ENCODE peak calls at places on chromosomes 11 and 22, in six cellular contexts. M, D, P, I, X and F are unnamed samples.

GRCh38 chr11:24298126-24298525 is 198.7 kb upstream of the LUZP2 start:
- DNase-seq in I (no peak), P (no peak), X (no peak), D (no peak), M (no peak), F (no peak)

GRCh38 chr11:120835601-120836228 is 188.2 kb upstream of the TBCEL start:
- DNase-seq in M (no peak), I (no peak), X (no peak), P (peak), D (no peak), F (no peak)

GRCh38 chr11:83401506-83402225 is 115.5 kb upstream of the CCDC90B start:
- DNase-seq in X (no peak), P (no peak), M (no peak), I (no peak), D (no peak), F (no peak)

GRCh38 chr22:30221121-30221992 is 25.2 kb downstream of the LIF start:
- DNase-seq in P (peak), X (no peak), I (no peak), D (no peak), M (no peak), F (no peak)

GRCh38 chr22:27876684-27877083 is 42.4 kb downstream of the PITPNB start:
- DNase-seq in P (no peak), I (no peak), X (no peak), D (no peak), M (peak), F (no peak)

GRCh38 chr11:69114811-69115523 is 40.8 kb upstream of the SMIM38 start:
- DNase-seq in I (no peak), D (no peak), X (no peak), M (no peak), P (no peak), F (no peak)

GRCh38 chr11:64074239-64074638 is 38.5 kb downstream of the FLRT1 start:
- DNase-seq in I (no peak), D (no peak), X (no peak), P (no peak), M (peak), F (no peak)

GRCh38 chr11:97224396-97224795 is 834.6 kb downstream of the JRKL start:
- DNase-seq in X (no peak), I (no peak), P (no peak), M (no peak), D (no peak), F (no peak)

GRCh38 chr11:105109855-105110750 is 29.5 kb downstream of the CARD18 start:
- DNase-seq in X (no peak), M (peak), I (no peak), D (no peak), P (no peak), F (peak)

GRCh38 chr22:46942816-46943783 is 180.7 kb downstream of the TBC1D22A start:
- DNase-seq in D (peak), M (no peak), P (no peak), I (no peak), X (peak), F (no peak)

GRCh38 chr11:75667831-75668507 is 869 bp downstream of the MAP6 start:
- DNase-seq in M (peak), I (no peak), X (no peak), P (peak), D (peak), F (peak)

GRCh38 chr22:32764330-32765116 is 37.0 kb upstream of the TIMP3 start:
- DNase-seq in X (peak), D (peak), M (peak), I (peak), P (no peak), F (peak)

GRCh38 chr22:44758354-44758969 is 6.1 kb downstream of the ARHGAP8 start:
- DNase-seq in I (peak), P (no peak), D (no peak), X (no peak), M (peak), F (peak)

GRCh38 chr11:1342946-1343345 is 33.5 kb upstream of the TOLLIP start:
- DNase-seq in P (no peak), D (peak), M (no peak), I (no peak), X (peak), F (no peak)

GRCh38 chr11:74777038-74777437 is 28.4 kb downstream of the RNF169 start:
- DNase-seq in X (no peak), D (no peak), I (no peak), M (no peak), P (no peak), F (no peak)

GRCh38 chr11:92383430-92383829 is 158.8 kb downstream of the FAT3 start:
- DNase-seq in M (peak), I (peak), P (no peak), X (no peak), D (no peak), F (peak)

GRCh38 chr11:11985016-11985715 is 23.3 kb downstream of the DKK3 start:
- DNase-seq in P (no peak), D (no peak), X (peak), I (peak), M (peak), F (peak)

GRCh38 chr11:94968334-94968958 is 4.9 kb downstream of the CWC15 start:
- DNase-seq in I (peak), P (no peak), X (no peak), M (peak), D (no peak), F (peak)

GRCh38 chr11:114019046-114019445 is 40.5 kb upstream of the ZBTB16 start:
- DNase-seq in M (no peak), P (no peak), I (no peak), X (no peak), D (no peak), F (no peak)

GRCh38 chr11:69450064-69450856 is 31.2 kb upstream of the LINC01488 start:
- DNase-seq in D (no peak), P (no peak), M (no peak), I (no peak), X (no peak), F (no peak)

GRCh38 chr22:36237462-36238347 is 1.6 kb downstream of the APOL2 start:
- DNase-seq in P (peak), X (peak), D (peak), M (peak), I (peak), F (no peak)

GRCh38 chr11:77019976-77020591 is 14.1 kb upstream of the B3GNT6 start:
- DNase-seq in M (peak), X (no peak), I (peak), P (no peak), D (no peak), F (no peak)

GRCh38 chr22:39360674-39361413 is 11.1 kb downstream of the SYNGR1 start:
- DNase-seq in I (peak), P (no peak), M (no peak), D (peak), X (no peak), F (no peak)

GRCh38 chr11:46345881-46346484 is 1.3 kb upstream of the DGKZ start:
- DNase-seq in D (no peak), X (no peak), M (no peak), I (no peak), P (no peak), F (no peak)

GRCh38 chr22:18063311-18063710 is 14.5 kb upstream of the PEX26 start:
- DNase-seq in D (no peak), X (no peak), M (no peak), I (no peak), P (no peak), F (no peak)

GRCh38 chr22:25110846-25111578 is 88.6 kb upstream of the CRYBB3 start:
- DNase-seq in M (peak), X (peak), P (peak), D (peak), I (peak), F (peak)

GRCh38 chr11:71285111-71285510 is 32.7 kb upstream of the SHANK2 start:
- DNase-seq in D (no peak), P (no peak), X (peak), I (no peak), M (no peak), F (no peak)

GRCh38 chr22:30413001-30413400 is 12.6 kb upstream of the MTFP1 start:
- DNase-seq in D (no peak), M (no peak), I (no peak), P (no peak), X (no peak), F (no peak)

GRCh38 chr22:40714514-40714966 is 35.3 kb downstream of the MCHR1 start:
- DNase-seq in M (peak), X (no peak), I (peak), P (no peak), D (no peak), F (no peak)

GRCh38 chr11:44409071-44409470 is 99.1 kb upstream of the ALX4 start:
- DNase-seq in M (no peak), D (no peak), I (peak), P (no peak), X (peak), F (no peak)

GRCh38 chr11:134216816-134217215 is 7.0 kb downstream of the NCAPD3 start:
- DNase-seq in M (no peak), D (no peak), P (no peak), I (no peak), X (no peak), F (no peak)

GRCh38 chr22:45163074-45163416 is 680 bp upstream of the NUP50 start:
- DNase-seq in D (peak), X (no peak), I (peak), P (no peak), M (peak), F (peak)

GRCh38 chr11:131592734-131593133 is 222.3 kb downstream of the NTM start:
- DNase-seq in X (no peak), M (no peak), P (no peak), I (no peak), D (no peak), F (no peak)

GRCh38 chr22:27226666-27227065 is 569.3 kb downstream of the MIAT start:
- DNase-seq in P (no peak), I (no peak), X (peak), D (no peak), M (no peak), F (peak)

GRCh38 chr22:21873619-21874018 is 6.2 kb upstream of the MAPK1 start:
- DNase-seq in M (no peak), I (no peak), P (no peak), X (no peak), D (no peak), F (no peak)

GRCh38 chr11:108025387-108026080 is 16.8 kb downstream of the CUL5 start:
- DNase-seq in X (no peak), P (peak), M (no peak), D (no peak), I (no peak), F (no peak)

GRCh38 chr11:108032800-108033199 is 24.1 kb downstream of the CUL5 start:
- DNase-seq in D (no peak), X (no peak), P (no peak), I (no peak), M (no peak), F (no peak)

DNA sequence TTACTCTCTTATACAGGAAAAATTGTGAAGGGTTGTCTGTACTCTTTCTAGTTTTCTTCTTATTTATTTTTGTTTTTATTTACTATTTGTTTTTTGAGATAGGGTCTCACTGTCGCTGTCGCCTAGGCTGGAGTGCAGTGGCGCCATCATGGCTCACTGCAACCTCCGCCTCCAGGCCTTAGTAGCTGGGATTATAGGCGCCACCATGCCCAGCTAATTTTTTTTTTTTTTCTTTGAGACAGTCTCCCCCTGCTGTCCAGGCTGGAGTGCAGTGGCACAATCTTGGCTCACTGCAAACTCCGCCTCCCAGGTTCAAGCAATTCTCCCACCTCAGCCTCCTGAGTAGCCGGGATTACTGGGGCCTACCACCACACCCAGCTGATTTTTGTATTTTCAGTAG is 18.4 kb downstream of the CUL5 start:
- DNase-seq in I (no peak), M (no peak), P (no peak), D (no peak), X (no peak), F (no peak)
- TF ChIP-seq CTCF in I (peak), M (peak), P (no peak), D (no peak), X (no peak), F (peak)

GRCh38 chr22:41801886-41802285 is 1.4 kb downstream of the CCDC134 start:
- DNase-seq in I (no peak), M (no peak), P (no peak), D (no peak), X (no peak), F (no peak)
- TF ChIP-seq CTCF in I (no peak), M (no peak), P (no peak), D (no peak), X (no peak), F (no peak)

GRCh38 chr11:6391548-6392134 is 1.4 kb downstream of the SMPD1 start:
- DNase-seq in I (no peak), X (no peak), P (no peak), M (no peak), D (no peak), F (no peak)
- TF ChIP-seq CTCF in I (no peak), X (no peak), P (no peak), M (no peak), D (no peak), F (no peak)

GRCh38 chr11:124071622-124071948 is 30.5 kb upstream of the OR10G7 start:
- DNase-seq in D (no peak), P (no peak), I (no peak), X (no peak), M (no peak), F (no peak)
- TF ChIP-seq CTCF in D (no peak), P (no peak), I (peak), X (no peak), M (no peak), F (peak)

GRCh38 chr11:124776865-124777645 is 15.0 kb upstream of the ESAM start:
- DNase-seq in I (no peak), D (no peak), M (no peak), P (no peak), X (no peak), F (no peak)

GRCh38 chr11:124783002-124783401 is 17.2 kb downstream of the MSANTD2 start:
- DNase-seq in P (no peak), X (no peak), I (no peak), D (no peak), M (no peak), F (no peak)

GRCh38 chr11:124784051-124784450 is 16.2 kb downstream of the MSANTD2 start:
- DNase-seq in M (no peak), I (no peak), P (no peak), X (no peak), D (no peak), F (no peak)

GRCh38 chr11:124779568-124779967 is 17.5 kb upstream of the ESAM start:
- DNase-seq in M (peak), I (no peak), P (no peak), D (no peak), X (no peak), F (no peak)

GRCh38 chr11:124778281-124778680 is 16.2 kb upstream of the ESAM start:
- DNase-seq in P (no peak), I (no peak), X (no peak), M (no peak), D (no peak), F (no peak)
- TF ChIP-seq CTCF in P (no peak), I (peak), X (no peak), M (peak), D (no peak), F (peak)

GRCh38 chr11:35274909-35275807 is 136.2 kb downstream of the CD44 start:
- DNase-seq in I (peak), X (peak), M (peak), D (peak), P (no peak), F (peak)
- TF ChIP-seq CTCF in I (no peak), X (no peak), M (no peak), D (no peak), P (no peak), F (no peak)